ENCODE peak calls at places on chromosomes 2 and 18, in seven cellular contexts. B, U, H, Y, T, Q and R are unnamed samples.

GRCh38 chr2:143422681-143423080 is 293.5 kb downstream of the ARHGAP15 start:
- DNase-seq in T (peak), Y (no peak), U (no peak), B (no peak), H (no peak), Q (no peak), R (no peak)

GRCh38 chr2:145108959-145109710 is 589.2 kb upstream of the ZEB2 start:
- DNase-seq in Y (no peak), B (no peak), Q (no peak), U (no peak), T (no peak), H (no peak), R (no peak)

GRCh38 chr2:137228566-137228965 is 463.2 kb downstream of the THSD7B start:
- DNase-seq in B (no peak), Q (no peak), T (no peak), H (no peak), U (no peak), Y (no peak), R (no peak)

GRCh38 chr2:206323486-206323885 is 49.0 kb downstream of the ZDBF2 start:
- DNase-seq in T (no peak), B (no peak), Y (no peak), U (no peak), H (no peak), Q (no peak), R (no peak)

GRCh38 chr2:41869542-41870256 is 178.1 kb upstream of the PKDCC start:
- DNase-seq in Y (peak), Q (no peak), B (peak), H (peak), U (peak), T (peak), R (no peak)

GRCh38 chr2:157487747-157488146 is 43.9 kb upstream of the CYTIP start:
- DNase-seq in Y (no peak), T (no peak), B (no peak), U (no peak), Q (no peak), H (no peak), R (no peak)

GRCh38 chr2:199936554-199936953 is 18.7 kb downstream of the TYW5 start:
- DNase-seq in U (no peak), Y (no peak), Q (no peak), B (no peak), T (no peak), H (no peak), R (no peak)

GRCh38 chr18:55982992-55983391 is 395.0 kb upstream of the TCF4 start:
- DNase-seq in Q (no peak), T (no peak), B (no peak), U (no peak), Y (no peak), H (no peak), R (no peak)

GRCh38 chr2:70191244-70191735 is 471 bp upstream of the C2orf42 start:
- DNase-seq in T (no peak), H (no peak), B (no peak), U (no peak), Q (no peak), Y (no peak), R (no peak)

GRCh38 chr2:165219491-165219890 is 15.6 kb upstream of the SCN3A start:
- DNase-seq in H (no peak), B (no peak), Q (no peak), Y (no peak), U (no peak), T (no peak), R (no peak)

GRCh38 chr2:38107738-38108410 is 31.9 kb upstream of the CYP1B1 start:
- DNase-seq in B (no peak), Y (no peak), Q (no peak), H (no peak), U (no peak), T (no peak), R (no peak)

GRCh38 chr2:55123851-55124269 is 73.6 kb upstream of the RTN4 start:
- DNase-seq in Q (no peak), B (no peak), U (no peak), T (no peak), Y (no peak), H (no peak), R (no peak)

GRCh38 chr2:98548920-98549818 is 59.1 kb downstream of the COA5 start:
- DNase-seq in U (no peak), T (peak), H (no peak), Q (no peak), B (no peak), Y (no peak), R (no peak)

GRCh38 chr2:216781709-216782108 is 78.2 kb downstream of the TNP1 start:
- DNase-seq in B (no peak), T (no peak), U (no peak), Q (no peak), Y (no peak), H (no peak), R (no peak)

GRCh38 chr2:658426-658825 is 18.8 kb downstream of the TMEM18 start:
- DNase-seq in U (no peak), B (no peak), T (no peak), Q (no peak), Y (no peak), H (no peak), R (no peak)

GRCh38 chr2:73013941-73014340 is 57.6 kb downstream of the SFXN5 start:
- DNase-seq in T (no peak), H (no peak), U (no peak), B (no peak), Q (no peak), Y (no peak), R (no peak)

GRCh38 chr2:53500181-53500580 is 267.4 kb upstream of the CHAC2 start:
- DNase-seq in B (no peak), H (no peak), Q (no peak), Y (no peak), T (no peak), U (no peak), R (no peak)

GRCh38 chr2:231306791-231307440 is 88.6 kb upstream of the B3GNT7 start:
- DNase-seq in T (no peak), B (no peak), U (no peak), H (no peak), Q (no peak), Y (no peak), R (no peak)

GRCh38 chr2:62845256-62845655 is 139.7 kb downstream of the EHBP1 start:
- DNase-seq in Y (no peak), B (no peak), Q (no peak), U (no peak), H (no peak), T (no peak), R (no peak)

GRCh38 chr2:4972472-4972871 is 719.7 kb upstream of the SOX11 start:
- DNase-seq in Q (no peak), Y (no peak), T (no peak), U (no peak), H (no peak), B (no peak), R (no peak)

GRCh38 chr2:230416061-230416721 is at the start of gene SP100:
- DNase-seq in Y (no peak), U (peak), B (no peak), Q (peak), T (peak), H (no peak), R (peak)

GRCh38 chr2:180240774-180241173 is 233.7 kb upstream of the CWC22 start:
- DNase-seq in B (no peak), U (no peak), H (no peak), Q (no peak), T (no peak), Y (peak), R (no peak)

GRCh38 chr2:95354469-95354901 is 48.0 kb upstream of the FAHD2A start:
- DNase-seq in B (no peak), T (no peak), U (no peak), Y (no peak), H (no peak), Q (no peak), R (no peak)

GRCh38 chr18:5979176-5979888 is 84.0 kb upstream of the TMEM200C start:
- DNase-seq in Q (no peak), T (no peak), Y (no peak), U (no peak), H (no peak), B (no peak), R (no peak)

GRCh38 chr2:7517122-7517487 is 599.9 kb downstream of the RNF144A start:
- DNase-seq in B (no peak), Q (peak), U (peak), Y (no peak), H (no peak), T (peak), R (no peak)

GRCh38 chr2:217335341-217335966 is 475.6 kb upstream of the TNP1 start:
- DNase-seq in U (no peak), Y (no peak), Q (no peak), B (no peak), H (no peak), T (no peak), R (no peak)

GRCh38 chr2:7825591-7826312 is 856.1 kb upstream of the ID2 start:
- DNase-seq in Y (no peak), U (peak), B (no peak), H (no peak), T (peak), Q (no peak), R (no peak)

GRCh38 chr2:168490916-168491605 is 35.0 kb downstream of the CERS6 start:
- DNase-seq in Y (no peak), Q (no peak), T (peak), H (no peak), B (no peak), U (peak), R (no peak)